ENCODE peak calls at places on chromosomes 16 and 17, in four cellular contexts. One of them, this sample, is unnamed.

GRCh38 chr16:48442379-48442778 is 57.2 kb upstream of the SIAH1 start:
- DNase-seq in AG10803: no peak
- DNase-seq in GOT3: no peak
- DNase-seq in A549: no peak
- DNase-seq in this sample: no peak

GRCh38 chr17:10251212-10251948 is 53.0 kb upstream of the GAS7 start:
- DNase-seq in A549: no peak
- DNase-seq in GOT3: no peak
- DNase-seq in AG10803: no peak
- DNase-seq in this sample: no peak

GRCh38 chr17:8481089-8481488 is 45.4 kb downstream of the NDEL1 start:
- DNase-seq in GOT3: no peak
- DNase-seq in AG10803: no peak
- DNase-seq in A549: no peak
- DNase-seq in this sample: peak

GRCh38 chr16:85448557-85449194 is 164.4 kb upstream of the GSE1 start:
- DNase-seq in A549: no peak
- DNase-seq in GOT3: no peak
- DNase-seq in AG10803: no peak
- DNase-seq in this sample: no peak

GRCh38 chr17:36928450-36929125 is 8.7 kb upstream of the LHX1 start:
- DNase-seq in GOT3: no peak
- DNase-seq in A549: no peak
- DNase-seq in AG10803: no peak
- DNase-seq in this sample: no peak

GRCh38 chr16:2086136-2086742 is 38.5 kb downstream of the TSC2 start:
- DNase-seq in GOT3: no peak
- DNase-seq in A549: no peak
- DNase-seq in AG10803: no peak
- DNase-seq in this sample: no peak

GRCh38 chr16:53692146-53692545 is 11.5 kb downstream of the RPGRIP1L start:
- DNase-seq in A549: peak
- DNase-seq in AG10803: no peak
- DNase-seq in GOT3: no peak
- DNase-seq in this sample: peak

GRCh38 chr16:70638814-70639792 is 7.3 kb upstream of the IL34 start:
- DNase-seq in AG10803: peak
- DNase-seq in GOT3: no peak
- DNase-seq in A549: no peak
- DNase-seq in this sample: peak

GRCh38 chr17:76740329-76741118 is 2.6 kb downstream of the MFSD11 start:
- DNase-seq in AG10803: no peak
- DNase-seq in A549: no peak
- DNase-seq in GOT3: no peak
- DNase-seq in this sample: no peak

GRCh38 chr16:35171106-35171505 is 1711.7 kb downstream of the TP53TG3F start:
- DNase-seq in A549: no peak
- DNase-seq in GOT3: no peak
- DNase-seq in AG10803: no peak
- DNase-seq in this sample: no peak

GRCh38 chr17:12402963-12403622 is 262.6 kb upstream of the MYOCD start:
- DNase-seq in A549: peak
- DNase-seq in GOT3: no peak
- DNase-seq in AG10803: peak
- DNase-seq in this sample: peak

GRCh38 chr17:57600092-57600491 is 145.0 kb downstream of the CCDC182 start:
- DNase-seq in A549: no peak
- DNase-seq in AG10803: peak
- DNase-seq in GOT3: no peak
- DNase-seq in this sample: no peak

GRCh38 chr17:77424585-77425344 is 284.0 kb downstream of the SEC14L1 start:
- DNase-seq in A549: peak
- DNase-seq in AG10803: peak
- DNase-seq in GOT3: no peak
- DNase-seq in this sample: no peak

GRCh38 chr16:16073884-16074781 is 124.7 kb downstream of the ABCC1 start:
- DNase-seq in AG10803: peak
- DNase-seq in GOT3: no peak
- DNase-seq in A549: peak
- DNase-seq in this sample: no peak

GRCh38 chr17:68600123-68600880 is 865 bp downstream of the FAM20A start:
- DNase-seq in AG10803: no peak
- DNase-seq in A549: peak
- DNase-seq in GOT3: no peak
- DNase-seq in this sample: peak

GRCh38 chr17:76272541-76273434 is 7.6 kb downstream of the UBALD2 start:
- DNase-seq in AG10803: no peak
- DNase-seq in GOT3: no peak
- DNase-seq in A549: no peak
- DNase-seq in this sample: no peak